ENCODE peak calls at places on chromosome 13, in four cellular contexts. V is SK-N-SH, Z is K562, W is GM12878. Y is an unnamed sample.

GRCh38 chr13:105894711-105895110 is 640.8 kb downstream of the EFNB2 start:
- DNase-seq in V (no peak), Z (no peak), W (no peak), Y (no peak)

GRCh38 chr13:48866204-48866603 is 109.5 kb upstream of the FNDC3A start:
- DNase-seq in V (peak), Z (no peak), W (no peak), Y (no peak)

GRCh38 chr13:43769552-43769951 is 17.2 kb downstream of the ENOX1 start:
- DNase-seq in V (no peak), Z (no peak), W (no peak), Y (no peak)

GRCh38 chr13:44410328-44410859 is 36.8 kb downstream of the SERP2 start:
- DNase-seq in V (no peak), Z (no peak), W (no peak), Y (no peak)

GRCh38 chr13:68081051-68081450 is 850.9 kb upstream of the PCDH9 start:
- DNase-seq in V (no peak), Z (no peak), W (no peak), Y (no peak)

GRCh38 chr13:24184855-24185254 is 24.3 kb downstream of the SPATA13 start:
- DNase-seq in V (no peak), Z (no peak), W (no peak), Y (no peak)

GRCh38 chr13:73259061-73259908 is 200.5 kb downstream of the KLF5 start:
- DNase-seq in V (no peak), Z (no peak), W (no peak), Y (no peak)

GRCh38 chr13:60756306-60756705 is 359.3 kb downstream of the TDRD3 start:
- DNase-seq in V (no peak), Z (no peak), W (no peak), Y (no peak)

GRCh38 chr13:99522288-99522687 is 21.0 kb downstream of the TM9SF2 start:
- DNase-seq in V (no peak), Z (no peak), W (no peak), Y (no peak)

GRCh38 chr13:47661076-47661475 is 340.0 kb downstream of the SUCLA2 start:
- DNase-seq in V (no peak), Z (no peak), W (no peak), Y (no peak)

GRCh38 chr13:36850790-36851438 is 31.9 kb downstream of the RFXAP start:
- DNase-seq in V (peak), Z (no peak), W (no peak), Y (peak)
- TF ChIP-seq GABPA in V (no peak), Z (no peak), W (no peak), Y (no peak)

DNA sequence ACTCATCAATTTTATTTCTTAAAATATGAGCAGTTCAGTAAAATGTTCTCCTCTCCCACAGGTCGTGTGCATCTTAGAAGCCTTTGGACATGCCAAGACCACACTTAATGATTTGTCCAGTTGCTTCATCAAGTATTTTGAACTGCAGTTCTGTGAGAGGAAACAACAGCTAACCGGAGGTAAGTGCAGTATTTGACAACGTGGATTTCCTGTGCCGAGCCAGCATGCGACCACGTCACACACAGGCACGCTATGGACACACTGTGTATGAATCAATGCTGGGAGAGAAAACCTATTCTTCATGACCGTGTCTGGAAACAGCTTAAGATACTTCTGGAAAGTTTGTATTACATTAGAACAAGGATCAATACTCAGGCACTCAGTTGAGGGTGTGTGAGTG is 268.5 kb downstream of the MYO16 start:
- DNase-seq in V (no peak), Z (no peak), W (no peak), Y (no peak)
- TF ChIP-seq ZBTB33 in V (no peak), Z (no peak), W (no peak), Y (no peak)

DNA sequence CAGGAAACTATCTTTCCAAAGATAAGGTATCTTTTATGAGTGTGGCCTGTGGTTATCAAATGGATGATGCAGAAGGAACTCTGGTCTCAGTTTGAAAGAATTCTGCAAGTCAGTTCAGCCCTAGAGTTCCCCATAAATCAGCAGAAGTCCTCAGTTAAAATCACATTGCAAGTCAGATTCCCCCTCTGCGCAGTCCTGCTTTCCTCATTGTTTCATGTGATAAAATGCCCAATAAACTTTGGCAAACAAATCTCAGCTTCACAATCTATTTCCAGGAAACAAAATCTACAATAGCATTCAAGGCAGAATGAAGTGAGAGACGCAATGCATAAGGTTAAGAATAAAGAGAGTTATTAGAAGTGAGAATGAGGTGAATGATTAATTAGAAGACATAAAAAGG is 216.3 kb upstream of the KLHL1 start:
- DNase-seq in V (no peak), Z (no peak), W (no peak), Y (no peak)
- TF ChIP-seq POLR2AphosphoS5 in V (no peak), Z (no peak), W (no peak), Y (no peak)

GRCh38 chr13:98089246-98089645 is 53.6 kb upstream of the FARP1 start:
- DNase-seq in V (no peak), Z (no peak), W (no peak), Y (no peak)

GRCh38 chr13:98089826-98090225 is 53.1 kb upstream of the FARP1 start:
- DNase-seq in V (no peak), Z (no peak), W (no peak), Y (no peak)

GRCh38 chr13:98080280-98080679 is 62.6 kb upstream of the FARP1 start:
- DNase-seq in V (no peak), Z (no peak), W (no peak), Y (no peak)

GRCh38 chr13:98083507-98083906 is 59.4 kb upstream of the FARP1 start:
- DNase-seq in V (no peak), Z (no peak), W (no peak), Y (no peak)

DNA sequence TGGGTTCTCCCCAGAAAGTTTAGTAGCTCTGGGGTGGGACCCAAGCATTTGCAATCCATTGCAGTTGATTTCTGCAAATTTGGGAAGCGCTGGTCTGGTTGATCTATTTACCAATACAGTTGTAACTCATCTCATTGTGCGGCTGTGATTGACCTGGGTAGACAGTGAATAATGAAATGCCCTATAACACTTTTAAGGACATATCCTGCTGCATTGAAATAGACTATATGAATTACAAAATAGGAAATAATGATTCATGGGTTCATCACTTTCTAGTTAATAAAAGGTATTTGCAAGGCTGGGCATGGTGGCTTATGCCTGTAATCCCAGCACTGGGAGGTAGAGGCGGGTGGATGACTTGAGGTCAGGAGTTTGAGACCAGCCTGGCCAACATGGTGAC is 59.0 kb upstream of the FARP1 start:
- DNase-seq in V (no peak), Z (no peak), W (no peak), Y (no peak)
- TF ChIP-seq GABPA in V (no peak), Z (no peak), W (no peak), Y (no peak)

DNA sequence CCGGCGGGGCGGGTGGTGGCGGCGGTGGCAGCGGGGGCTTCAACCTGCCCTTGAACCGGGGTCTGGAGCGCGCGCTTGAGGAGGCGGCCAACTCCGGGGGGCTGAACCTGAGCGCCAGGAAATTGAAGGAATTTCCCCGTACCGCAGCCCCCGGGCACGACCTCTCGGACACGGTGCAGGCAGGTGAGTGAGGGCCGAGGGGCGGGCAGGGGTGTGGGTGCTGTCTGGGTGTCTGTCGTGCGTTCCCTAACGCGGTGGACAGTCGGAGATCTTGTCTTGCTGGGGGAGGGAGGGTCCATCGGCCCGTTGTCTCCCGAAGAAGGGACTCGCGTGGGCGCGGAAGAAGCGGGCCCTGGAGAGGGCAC is 533 bp downstream of the LRCH1 start:
- DNase-seq in V (peak), Z (peak), W (no peak), Y (no peak)
- TF ChIP-seq ZBTB33 in V (no peak), Z (no peak), W (no peak), Y (no peak)

GRCh38 chr13:42270857-42271215 is 1.1 kb upstream of the AKAP11 start:
- DNase-seq in V (no peak), Z (no peak), W (no peak), Y (no peak)

GRCh38 chr13:42272115-42272756 is at the start of gene AKAP11:
- DNase-seq in V (no peak), Z (no peak), W (no peak), Y (peak)

GRCh38 chr13:42270160-42270856 is 1.6 kb upstream of the AKAP11 start:
- DNase-seq in V (no peak), Z (no peak), W (no peak), Y (no peak)

GRCh38 chr13:42272776-42273175 is 824 bp downstream of the AKAP11 start:
- DNase-seq in V (no peak), Z (no peak), W (no peak), Y (no peak)

GRCh38 chr13:42271337-42272114 is 426 bp upstream of the AKAP11 start:
- DNase-seq in V (peak), Z (peak), W (peak), Y (peak)
- TF ChIP-seq POLR2AphosphoS5 in V (peak), Z (no peak), W (peak), Y (no peak)

Y was measured in HepG2.